ENCODE peak calls at places on chromosomes 4 and X, in seven cellular contexts. S is neural progenitor cell, O is fibroblast of lung, D is tibial nerve, Y is suprapubic skin, E is lung, R is HL-60. T is an unnamed sample.

GRCh38 chrX:94204524-94204923 is 530.5 kb downstream of the FAM133A start:
- DNase-seq in S (no peak), D (no peak), Y (no peak), E (no peak), O (no peak), R (no peak), T (no peak)

GRCh38 chr4:55438314-55438713 is 42.6 kb downstream of the TMEM165 start:
- DNase-seq in D (no peak), R (no peak), S (no peak), E (no peak), O (no peak), Y (no peak), T (no peak)

GRCh38 chr4:147194107-147194506 is 248.4 kb upstream of the TTC29 start:
- DNase-seq in E (no peak), R (no peak), S (no peak), O (peak; percentile 12), D (no peak), Y (no peak), T (no peak)

GRCh38 chr4:184380707-184381106 is 93.6 kb downstream of the IRF2 start:
- DNase-seq in R (no peak), D (no peak), E (no peak), S (no peak), O (no peak), Y (no peak), T (no peak)

GRCh38 chr4:169618286-169618685 is 2.1 kb upstream of the CLCN3 start:
- DNase-seq in Y (no peak), R (no peak), S (no peak), D (no peak), O (no peak), E (no peak), T (no peak)

GRCh38 chr4:14529653-14530052 is 472.6 kb upstream of the CPEB2 start:
- DNase-seq in D (no peak), O (peak; percentile 11), Y (no peak), S (peak; percentile 56), R (peak; percentile 57), E (no peak), T (no peak)

GRCh38 chrX:133676344-133677122 is 261.2 kb upstream of the GPC4 start:
- DNase-seq in E (peak; percentile 41), O (no peak), R (no peak), D (no peak), Y (no peak), S (no peak), T (no peak)

GRCh38 chrX:46611658-46612362 is 38.2 kb downstream of the CHST7 start:
- DNase-seq in Y (no peak), D (no peak), O (no peak), S (no peak), E (no peak), R (no peak), T (no peak)

GRCh38 chr4:38822748-38823303 is 18.2 kb upstream of the TLR1 start:
- DNase-seq in E (no peak), S (no peak), R (no peak), Y (no peak), D (no peak), O (no peak), T (no peak)

GRCh38 chr4:156638925-156639605 is 332.5 kb downstream of the PDGFC start:
- DNase-seq in Y (no peak), E (no peak), S (no peak), D (no peak), O (peak; percentile 66), R (no peak), T (no peak)

GRCh38 chrX:2632533-2633504 is 58.3 kb upstream of the CD99 start:
- DNase-seq in D (no peak), O (no peak), S (no peak), Y (no peak), E (no peak), R (peak; percentile 6), T (no peak)

GRCh38 chr4:94390804-94391410 is 48.3 kb upstream of the HPGDS start:
- DNase-seq in S (peak; percentile 11), D (no peak), E (no peak), Y (no peak), R (peak; percentile 8), O (peak; percentile 19), T (no peak)

GRCh38 chr4:112514449-112515277 is 1.3 kb downstream of the NEUROG2 start:
- DNase-seq in O (no peak), Y (no peak), R (no peak), D (no peak), S (peak; percentile 64), E (no peak), T (no peak)

GRCh38 chr4:142354794-142355416 is 491.2 kb downstream of the INPP4B start:
- DNase-seq in Y (no peak), E (no peak), D (no peak), R (no peak), S (no peak), O (no peak), T (no peak)

GRCh38 chr4:56026596-56026995 is 77.9 kb downstream of the CEP135 start:
- DNase-seq in D (no peak), O (peak; percentile 2), Y (no peak), E (no peak), S (no peak), R (no peak), T (no peak)

GRCh38 chrX:153944800-153945150 is 332 bp upstream of the RENBP start:
- DNase-seq in E (no peak), D (no peak), Y (no peak), O (no peak), S (no peak), R (no peak), T (no peak)

GRCh38 chr4:177041356-177041755 is 248.6 kb upstream of the VEGFC start:
- DNase-seq in O (peak; percentile 6), S (no peak), E (no peak), Y (no peak), R (no peak), D (no peak), T (no peak)

GRCh38 chr4:108483077-108483476 is 137.3 kb upstream of the RPL34 start:
- DNase-seq in R (no peak), S (no peak), Y (no peak), O (no peak), E (no peak), D (no peak), T (no peak)

GRCh38 chr4:7478665-7479064 is 43.9 kb upstream of the PSAPL1 start:
- DNase-seq in Y (no peak), R (no peak), S (no peak), D (no peak), O (no peak), E (no peak), T (no peak)

GRCh38 chr4:138522366-138522765 is 280.2 kb upstream of the SLC7A11 start:
- DNase-seq in Y (no peak), S (peak; percentile 41), D (no peak), O (peak; percentile 37), R (peak; percentile 29), E (no peak), T (no peak)

GRCh38 chr4:18664051-18664450 is 642.5 kb upstream of the LCORL start:
- DNase-seq in R (no peak), D (no peak), E (no peak), S (no peak), O (no peak), Y (no peak), T (no peak)

GRCh38 chr4:109049926-109050325 is 252.5 kb downstream of the COL25A1 start:
- DNase-seq in O (no peak), R (no peak), D (no peak), Y (no peak), S (no peak), E (no peak), T (no peak)

DNA sequence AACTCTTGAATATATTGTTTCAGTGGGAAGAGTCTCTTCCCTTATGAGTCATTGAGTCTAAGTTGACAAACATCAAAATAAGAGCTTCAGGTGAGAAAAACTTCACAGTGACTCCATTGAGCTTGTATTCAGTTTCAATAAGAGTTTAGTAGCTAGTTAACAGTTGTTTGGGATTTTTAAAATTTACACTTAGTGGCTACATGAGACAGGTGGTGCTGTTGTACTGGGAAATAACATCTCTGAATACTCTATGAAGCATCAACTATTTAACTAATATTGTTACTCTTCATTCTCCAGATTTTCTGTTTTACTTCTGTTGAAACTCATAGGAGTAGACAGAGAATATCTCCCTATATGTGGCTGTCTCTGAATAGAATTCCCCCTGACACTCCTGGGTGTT is 1609.1 kb downstream of the C4orf33 start:
- DNase-seq in R (no peak), E (no peak), Y (no peak), D (no peak), O (no peak), S (no peak), T (no peak)
- TF ChIP-seq CTCF in R (no peak), E (no peak), Y (no peak), D (no peak), O (no peak), S (no peak), T (no peak)

DNA sequence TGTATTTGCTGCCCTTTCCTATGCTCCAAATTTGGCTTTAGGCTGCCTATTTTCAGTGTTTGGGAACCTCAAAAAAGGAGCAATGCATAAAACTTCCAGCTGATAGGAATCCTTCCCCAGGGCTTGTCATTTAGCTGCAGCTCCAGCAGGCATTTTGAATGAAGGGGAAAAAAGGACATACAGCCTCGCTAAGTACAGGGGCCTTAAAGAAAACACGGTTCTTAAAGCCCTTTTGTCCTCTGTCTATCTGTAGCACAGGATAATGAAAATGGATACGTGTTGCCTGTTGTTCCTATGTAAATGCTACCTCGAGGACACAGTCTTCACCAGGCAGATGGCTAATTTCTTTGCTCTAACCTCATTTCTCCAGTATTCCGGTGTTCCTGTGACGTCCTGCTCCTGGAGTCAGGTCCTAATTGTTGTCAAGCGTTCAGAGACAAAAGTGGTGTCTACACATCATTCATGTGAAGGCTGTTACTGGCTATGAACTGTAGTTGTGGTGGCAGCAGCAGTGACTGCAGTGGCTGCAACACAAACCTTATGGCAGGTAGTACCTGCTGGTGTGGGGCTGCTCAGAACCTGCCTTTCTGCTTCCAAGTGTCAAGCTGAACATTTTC is 117.4 kb downstream of the MGST2 start:
- DNase-seq in E (no peak), S (peak; percentile 64), D (no peak), O (no peak), R (no peak), Y (no peak), T (no peak)
- H3K27ac ChIP-seq in E (no peak overlapping the region), S (no peak overlapping the region), D (peak overlapping the region; percentile 90), O (no peak overlapping the region), R (no peak overlapping the region), Y (no peak overlapping the region), T (no peak overlapping the region)

GRCh38 chrX:102958794-102959193 is 21.7 kb downstream of the RAB40AL start:
- DNase-seq in S (no peak), D (no peak), Y (no peak), E (no peak), R (peak; percentile 76), O (peak; percentile 1), T (no peak)
- TF ChIP-seq CTCF in S (no peak), D (no peak), Y (no peak), E (no peak), R (no peak), O (no peak), T (no peak)

DNA sequence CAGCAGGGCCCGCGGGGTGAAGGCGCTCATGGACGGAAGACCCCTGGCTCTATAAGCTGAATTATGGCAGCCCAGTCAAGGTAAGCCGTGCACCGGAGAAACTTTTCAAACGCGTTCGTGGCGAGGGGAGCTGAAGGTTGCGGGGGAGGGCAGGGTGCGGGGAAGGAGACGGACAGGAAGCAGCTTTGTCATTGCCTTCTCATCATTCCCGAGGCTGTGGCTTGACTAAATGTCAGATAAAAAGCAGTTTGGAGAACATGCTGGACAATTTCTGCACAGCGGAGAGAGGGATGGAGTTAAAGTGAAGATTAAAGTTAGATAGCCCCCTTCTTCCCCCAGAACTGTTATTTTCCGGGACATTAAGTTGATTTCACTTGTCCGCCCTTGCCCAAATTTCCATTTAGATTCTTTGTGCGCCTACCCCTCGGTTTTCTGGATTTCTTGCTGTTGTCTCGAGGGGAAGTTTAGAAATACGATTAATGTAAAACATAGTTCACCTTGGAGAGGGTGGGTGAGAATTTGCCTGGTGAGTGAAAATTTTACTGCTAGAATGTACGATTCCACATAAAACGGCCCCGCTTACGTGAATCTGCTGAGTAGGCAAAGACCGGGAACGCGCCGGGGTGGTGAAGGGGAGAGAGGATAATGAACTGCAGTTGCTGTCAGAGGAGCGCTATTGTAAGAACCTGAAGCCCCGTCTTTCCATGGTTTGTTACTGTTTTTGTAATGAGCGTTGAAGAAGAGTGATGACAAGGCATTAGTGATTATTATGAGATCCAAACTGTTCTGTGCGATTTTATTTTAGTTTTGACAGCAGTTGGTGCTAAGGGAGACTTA is 72.8 kb downstream of the AFF1 start:
- DNase-seq in S (peak; percentile 81), Y (peak; percentile 90), E (peak; percentile 51), D (peak; percentile 50), O (peak; percentile 59), R (peak; percentile 51), T (no peak)
- H3K27ac ChIP-seq in S (peak overlapping the region; percentile 99), Y (peak overlapping the region; percentile 99), E (peak overlapping the region; percentile 90), D (peak overlapping the region; percentile 93), O (peak overlapping the region; percentile 97), R (peak overlapping the region; percentile 98), T (peak overlapping the region; percentile 95)